ENCODE peak calls at places on chromosomes 1 and 21, in seven cellular contexts. X, O, J, F, Z, U and R are unnamed samples.

GRCh38 chr1:84973493-84974334 is 23.2 kb downstream of the MCOLN2 start:
- DNase-seq in X (no peak), J (no peak), Z (no peak), F (no peak), O (no peak), U (no peak), R (no peak)

GRCh38 chr1:49864597-49864996 is 159.2 kb downstream of the AGBL4 start:
- DNase-seq in U (peak), X (no peak), O (no peak), J (no peak), F (no peak), Z (no peak), R (no peak)

GRCh38 chr1:246794261-246795093 is 70.3 kb downstream of the SCCPDH start:
- DNase-seq in J (no peak), F (no peak), X (no peak), Z (no peak), O (peak), U (peak), R (no peak)

GRCh38 chr1:155504207-155504606 is 58.4 kb downstream of the ASH1L start:
- DNase-seq in U (no peak), Z (peak), J (peak), F (no peak), X (no peak), O (peak), R (no peak)

GRCh38 chr1:152447484-152447883 is 33.4 kb upstream of the CRNN start:
- DNase-seq in X (no peak), J (no peak), Z (no peak), O (no peak), U (no peak), F (no peak), R (no peak)

GRCh38 chr1:228016653-228017355 is 10.0 kb downstream of the WNT3A start:
- DNase-seq in U (no peak), F (no peak), Z (peak), X (no peak), O (no peak), J (no peak), R (no peak)

GRCh38 chr1:47951545-47952235 is 45.5 kb downstream of the TRABD2B start:
- DNase-seq in F (no peak), X (no peak), U (no peak), O (no peak), J (no peak), Z (no peak), R (no peak)

GRCh38 chr1:76257823-76258222 is 183.3 kb downstream of the ST6GALNAC3 start:
- DNase-seq in F (no peak), X (no peak), U (no peak), Z (no peak), O (no peak), J (no peak), R (no peak)

GRCh38 chr21:38806153-38806941 is 618 bp downstream of the ETS2 start:
- DNase-seq in X (no peak), F (peak), Z (peak), O (peak), J (no peak), U (peak), R (no peak)

GRCh38 chr1:25676488-25676887 is 59.9 kb downstream of the MAN1C1 start:
- DNase-seq in U (peak), Z (no peak), X (no peak), J (no peak), O (peak), F (no peak), R (peak)

GRCh38 chr1:20483098-20483832 is 2.7 kb downstream of the CAMK2N1 start:
- DNase-seq in U (no peak), Z (no peak), O (no peak), X (no peak), J (no peak), F (no peak), R (no peak)

GRCh38 chr1:152026895-152027294 is 9.9 kb downstream of the S100A11 start:
- DNase-seq in O (no peak), Z (no peak), J (no peak), F (no peak), X (no peak), U (no peak), R (no peak)

GRCh38 chr21:18493420-18493819 is 89.8 kb upstream of the TMPRSS15 start:
- DNase-seq in F (no peak), J (no peak), Z (no peak), U (peak), X (no peak), O (no peak), R (no peak)

GRCh38 chr1:213332491-213332890 is 281.4 kb downstream of the RPS6KC1 start:
- DNase-seq in X (no peak), F (no peak), O (no peak), U (no peak), Z (no peak), J (no peak), R (no peak)

GRCh38 chr1:247935781-247936180 is 11.1 kb downstream of the OR2AJ1 start:
- DNase-seq in J (no peak), F (no peak), U (no peak), X (no peak), Z (no peak), O (no peak), R (no peak)

GRCh38 chr21:44761011-44761729 is 40.5 kb downstream of the UBE2G2 start:
- DNase-seq in U (no peak), O (no peak), F (no peak), J (peak), X (no peak), Z (peak), R (peak)

GRCh38 chr1:158989424-158989823 is 20.3 kb upstream of the IFI16 start:
- DNase-seq in U (no peak), J (no peak), F (no peak), Z (no peak), O (no peak), X (no peak), R (no peak)

GRCh38 chr1:70290248-70290647 is 64.3 kb downstream of the ANKRD13C start:
- DNase-seq in U (no peak), F (no peak), Z (no peak), J (no peak), O (no peak), X (no peak), R (no peak)

GRCh38 chr1:35708179-35708891 is 10.3 kb downstream of the C1orf216 start:
- DNase-seq in O (peak), Z (no peak), F (no peak), X (no peak), U (no peak), J (peak), R (peak)

GRCh38 chr1:41501581-41501980 is 17.1 kb upstream of the EDN2 start:
- DNase-seq in Z (no peak), F (peak), J (no peak), U (peak), X (no peak), O (no peak), R (no peak)

GRCh38 chr1:216531308-216532239 is 108.3 kb upstream of the USH2A start:
- DNase-seq in J (peak), F (peak), U (peak), X (no peak), Z (no peak), O (peak), R (peak)

GRCh38 chr1:17297991-17298390 is 10.0 kb upstream of the PADI4 start:
- DNase-seq in Z (no peak), F (no peak), O (no peak), U (no peak), J (no peak), X (no peak), R (no peak)

GRCh38 chr1:7680791-7681165 is 90.3 kb upstream of the VAMP3 start:
- DNase-seq in U (no peak), O (peak), J (peak), F (no peak), Z (no peak), X (no peak), R (peak)

GRCh38 chr21:33128538-33128937 is 58.6 kb downstream of the OLIG1 start:
- DNase-seq in X (no peak), U (no peak), F (no peak), Z (no peak), O (no peak), J (no peak), R (no peak)

GRCh38 chr1:2127181-2128145 is 67.1 kb downstream of the FAAP20 start:
- DNase-seq in X (no peak), J (no peak), F (no peak), U (no peak), Z (no peak), O (no peak), R (no peak)

GRCh38 chr21:46040707-46041106 is 57.2 kb upstream of the COL6A2 start:
- DNase-seq in U (no peak), O (no peak), Z (no peak), X (no peak), F (no peak), J (no peak), R (peak)

GRCh38 chr1:2177541-2177940 is 17.0 kb downstream of the FAAP20 start:
- DNase-seq in Z (no peak), U (no peak), O (no peak), X (no peak), J (no peak), F (no peak), R (no peak)

GRCh38 chr1:163195728-163196448 is 6.8 kb downstream of the RGS5 start:
- DNase-seq in J (no peak), Z (no peak), X (no peak), U (no peak), O (no peak), F (no peak), R (no peak)

GRCh38 chr1:22889213-22889827 is 83.3 kb downstream of the LACTBL1 start:
- DNase-seq in F (no peak), O (peak), Z (peak), J (no peak), X (no peak), U (no peak), R (peak)

GRCh38 chr1:148162363-148162762 is 10.3 kb upstream of the NBPF11 start:
- DNase-seq in U (no peak), F (no peak), Z (no peak), X (no peak), O (no peak), J (no peak), R (no peak)

GRCh38 chr1:154418062-154418897 is 13.1 kb downstream of the IL6R start:
- DNase-seq in F (peak), X (no peak), O (peak), Z (no peak), U (no peak), J (no peak), R (peak)

GRCh38 chr21:43767498-43767979 is 8.6 kb downstream of the CSTB start:
- DNase-seq in Z (no peak), X (no peak), U (no peak), O (no peak), F (no peak), J (no peak), R (no peak)

GRCh38 chr1:1254667-1254998 is 8.1 kb upstream of the C1QTNF12 start:
- DNase-seq in X (no peak), J (no peak), Z (no peak), U (no peak), F (no peak), O (no peak), R (no peak)

GRCh38 chr1:11535316-11535715 is 56.4 kb downstream of the DISP3 start:
- DNase-seq in O (no peak), U (no peak), Z (peak), X (no peak), F (no peak), J (no peak), R (no peak)